ENCODE peak calls at places on chromosome 3, in eight cellular contexts. S is ACHN; Y is NCI-H1436; R is cardiac muscle cell; H is esophagus squamous epithelium; T is NCI-H2081; D is CD4-positive, alpha-beta T cell; F is activated CD8-positive, alpha-beta T cell treated with anti-CD3 and anti-CD28 coated beads, Interleukin-2, amount 10 ng/mL, durations not matched to agents 7 days and 5 days. K is an unnamed sample.
A peak's percentile ranks its signal among the peaks of the same experiment; 100 is the strongest.

GRCh38 chr3:30221622-30222021 is 384.8 kb upstream of the TGFBR2 start:
- DNase-seq in S (no peak), Y (no peak), R (peak; percentile 24), H (no peak), T (no peak), D (no peak), F (no peak), K (no peak)

GRCh38 chr3:55664387-55664786 is 177.3 kb upstream of the WNT5A start:
- DNase-seq in S (no peak), Y (no peak), R (no peak), H (no peak), T (no peak), D (no peak), F (peak; percentile 40), K (no peak)

GRCh38 chr3:33433843-33434242 is 6.4 kb downstream of the UBP1 start:
- DNase-seq in S (no peak), Y (no peak), R (peak; percentile 21), H (no peak), T (no peak), D (no peak), F (no peak), K (no peak)

GRCh38 chr3:64740232-64740631 is 52.4 kb upstream of the ADAMTS9 start:
- DNase-seq in S (no peak), Y (no peak), R (peak; percentile 65), H (no peak), T (no peak), D (no peak), F (no peak), K (no peak)

GRCh38 chr3:157282261-157283191 is 122.6 kb upstream of the CCNL1 start:
- DNase-seq in S (no peak), Y (no peak), R (peak; percentile 95), H (no peak), T (no peak), D (no peak), F (no peak), K (no peak)

GRCh38 chr3:15860014-15860934 is 62.5 kb upstream of the ANKRD28 start:
- DNase-seq in S (peak; percentile 75), Y (no peak), R (peak; percentile 46), H (peak; percentile 16), T (peak; percentile 83), D (no peak), F (peak; percentile 24), K (no peak)

GRCh38 chr3:105719791-105720190 is 149.0 kb downstream of the CBLB start:
- DNase-seq in S (no peak), Y (no peak), R (no peak), H (no peak), T (no peak), D (no peak), F (no peak), K (no peak)

GRCh38 chr3:66803206-66803605 is 194.9 kb upstream of the KBTBD8 start:
- DNase-seq in S (no peak), Y (no peak), R (no peak), H (no peak), T (no peak), D (no peak), F (no peak), K (no peak)

GRCh38 chr3:184560992-184561328 is 625 bp upstream of the EPHB3 start:
- DNase-seq in S (no peak), Y (no peak), R (no peak), H (no peak), T (no peak), D (no peak), F (no peak), K (no peak)

GRCh38 chr3:9749333-9749662 is 454 bp upstream of the OGG1 start:
- DNase-seq in S (no peak), Y (no peak), R (no peak), H (no peak), T (peak; percentile 41), D (no peak), F (no peak), K (no peak)

GRCh38 chr3:55485208-55485791 is 1.8 kb downstream of the WNT5A start:
- DNase-seq in S (peak; percentile 75), Y (no peak), R (peak; percentile 89), H (no peak), T (no peak), D (no peak), F (peak; percentile 53), K (peak; percentile 62)

GRCh38 chr3:139441656-139442055 is 34.7 kb downstream of the RBP2 start:
- DNase-seq in S (no peak), Y (no peak), R (no peak), H (no peak), T (no peak), D (no peak), F (no peak), K (no peak)

GRCh38 chr3:45054196-45054857 is 28.2 kb downstream of the CLEC3B start:
- DNase-seq in S (no peak), Y (no peak), R (peak; percentile 83), H (no peak), T (no peak), D (no peak), F (no peak), K (no peak)

GRCh38 chr3:171458857-171459129 is 1.4 kb downstream of the TNIK start:
- DNase-seq in S (no peak), Y (no peak), R (no peak), H (no peak), T (no peak), D (no peak), F (no peak), K (no peak)

GRCh38 chr3:153051427-153052095 is 110.5 kb upstream of the RAP2B start:
- DNase-seq in S (peak; percentile 44), Y (no peak), R (peak; percentile 74), H (no peak), T (no peak), D (no peak), F (no peak), K (no peak)

GRCh38 chr3:187737401-187738088 is 7.7 kb downstream of the BCL6 start:
- DNase-seq in S (peak; percentile 59), Y (peak; percentile 22), R (peak; percentile 85), H (no peak), T (no peak), D (no peak), F (peak; percentile 54), K (no peak)